ENCODE peak calls at places on chromosomes 11 and 22, in eight cellular contexts. S is nephron progenitor cell, X is left ventricle myocardium inferior, D is neural progenitor cell, Z is upper lobe of right lung, N is transverse colon, Q is A673, Y is choroid plexus epithelial cell. A is an unnamed sample.

GRCh38 chr11:87179621-87180020 is 141.9 kb downstream of the TMEM135 start:
- DNase-seq in S (no peak), X (no peak), D (no peak), Z (no peak), N (no peak), Q (no peak), Y (no peak), A (no peak)

GRCh38 chr11:61688368-61689163 is 8.4 kb downstream of the DAGLA start:
- DNase-seq in S (no peak), X (peak; percentile 80), D (no peak), Z (peak; percentile 81), N (peak; percentile 83), Q (no peak), Y (no peak), A (no peak)

GRCh38 chr11:125938418-125938817 is 7.4 kb upstream of the VSIG10L2 start:
- DNase-seq in S (no peak), X (no peak), D (no peak), Z (peak; percentile 38), N (no peak), Q (no peak), Y (no peak), A (no peak)

GRCh38 chr11:64436025-64436424 is 77.1 kb downstream of the RPS6KA4 start:
- DNase-seq in S (no peak), X (no peak), D (no peak), Z (no peak), N (no peak), Q (no peak), Y (peak; percentile 13), A (no peak)

GRCh38 chr11:125141686-125142535 is 22.6 kb upstream of the PKNOX2 start:
- DNase-seq in S (peak; percentile 85), X (peak; percentile 28), D (peak; percentile 90), Z (peak; percentile 71), N (peak; percentile 30), Q (peak; percentile 77), Y (peak; percentile 35), A (peak; percentile 66)

GRCh38 chr11:30488304-30488998 is 97.7 kb downstream of the MPPED2 start:
- DNase-seq in S (no peak), X (no peak), D (no peak), Z (no peak), N (peak; percentile 60), Q (peak; percentile 35), Y (peak; percentile 94), A (no peak)

GRCh38 chr11:11583801-11584445 is 37.9 kb downstream of the GALNT18 start:
- DNase-seq in S (no peak), X (no peak), D (no peak), Z (no peak), N (no peak), Q (no peak), Y (peak; percentile 4), A (no peak)

GRCh38 chr11:110289472-110289871 is 6.9 kb downstream of the RDX start:
- DNase-seq in S (no peak), X (no peak), D (no peak), Z (no peak), N (no peak), Q (peak; percentile 21), Y (peak; percentile 37), A (no peak)

GRCh38 chr22:28012811-28013460 is 93.9 kb upstream of the PITPNB start:
- DNase-seq in S (no peak), X (peak; percentile 0), D (no peak), Z (no peak), N (no peak), Q (no peak), Y (no peak), A (no peak)

GRCh38 chr11:74671520-74672196 is 59.6 kb downstream of the CHRDL2 start:
- DNase-seq in S (no peak), X (no peak), D (no peak), Z (no peak), N (no peak), Q (no peak), Y (peak; percentile 41), A (no peak)

GRCh38 chr11:88680806-88681205 is 343.3 kb upstream of the CTSC start:
- DNase-seq in S (no peak), X (no peak), D (no peak), Z (no peak), N (no peak), Q (no peak), Y (peak; percentile 10), A (no peak)

GRCh38 chr22:43228330-43228729 is 41.4 kb upstream of the TTLL12 start:
- DNase-seq in S (peak; percentile 62), X (no peak), D (peak; percentile 57), Z (no peak), N (peak; percentile 24), Q (peak; percentile 65), Y (peak; percentile 61), A (peak; percentile 64)

GRCh38 chr22:28927526-28928089 is 44.2 kb downstream of the ZNRF3 start:
- DNase-seq in S (no peak), X (no peak), D (no peak), Z (no peak), N (no peak), Q (no peak), Y (no peak), A (no peak)

GRCh38 chr11:79538775-79539174 is 97.9 kb upstream of the TENM4 start:
- DNase-seq in S (no peak), X (no peak), D (no peak), Z (no peak), N (no peak), Q (no peak), Y (no peak), A (no peak)

GRCh38 chr11:129090056-129090455 is 102.1 kb downstream of the ARHGAP32 start:
- DNase-seq in S (no peak), X (no peak), D (no peak), Z (no peak), N (no peak), Q (no peak), Y (peak; percentile 85), A (no peak)

GRCh38 chr11:4539603-4540219 is 5.3 kb upstream of the OR52M1 start:
- DNase-seq in S (peak; percentile 69), X (peak; percentile 21), D (peak; percentile 63), Z (peak; percentile 70), N (peak; percentile 59), Q (peak; percentile 49), Y (peak; percentile 53), A (peak; percentile 66)

GRCh38 chr11:46733234-46733633 is 14.2 kb downstream of the F2 start:
- DNase-seq in S (no peak), X (no peak), D (no peak), Z (peak; percentile 23), N (no peak), Q (no peak), Y (no peak), A (no peak)

GRCh38 chr22:49883294-49883640 is 29.6 kb downstream of the ZBED4 start:
- DNase-seq in S (no peak), X (no peak), D (no peak), Z (no peak), N (no peak), Q (no peak), Y (peak; percentile 49), A (no peak)

GRCh38 chr22:27718186-27719032 is 83.1 kb downstream of the MN1 start:
- DNase-seq in S (peak; percentile 17), X (peak; percentile 70), D (no peak), Z (peak; percentile 64), N (peak; percentile 57), Q (peak; percentile 79), Y (peak; percentile 92), A (no peak)

GRCh38 chr11:32529994-32530588 is 53.5 kb upstream of the EIF3M start:
- DNase-seq in S (no peak), X (no peak), D (no peak), Z (no peak), N (no peak), Q (no peak), Y (no peak), A (no peak)

DNA sequence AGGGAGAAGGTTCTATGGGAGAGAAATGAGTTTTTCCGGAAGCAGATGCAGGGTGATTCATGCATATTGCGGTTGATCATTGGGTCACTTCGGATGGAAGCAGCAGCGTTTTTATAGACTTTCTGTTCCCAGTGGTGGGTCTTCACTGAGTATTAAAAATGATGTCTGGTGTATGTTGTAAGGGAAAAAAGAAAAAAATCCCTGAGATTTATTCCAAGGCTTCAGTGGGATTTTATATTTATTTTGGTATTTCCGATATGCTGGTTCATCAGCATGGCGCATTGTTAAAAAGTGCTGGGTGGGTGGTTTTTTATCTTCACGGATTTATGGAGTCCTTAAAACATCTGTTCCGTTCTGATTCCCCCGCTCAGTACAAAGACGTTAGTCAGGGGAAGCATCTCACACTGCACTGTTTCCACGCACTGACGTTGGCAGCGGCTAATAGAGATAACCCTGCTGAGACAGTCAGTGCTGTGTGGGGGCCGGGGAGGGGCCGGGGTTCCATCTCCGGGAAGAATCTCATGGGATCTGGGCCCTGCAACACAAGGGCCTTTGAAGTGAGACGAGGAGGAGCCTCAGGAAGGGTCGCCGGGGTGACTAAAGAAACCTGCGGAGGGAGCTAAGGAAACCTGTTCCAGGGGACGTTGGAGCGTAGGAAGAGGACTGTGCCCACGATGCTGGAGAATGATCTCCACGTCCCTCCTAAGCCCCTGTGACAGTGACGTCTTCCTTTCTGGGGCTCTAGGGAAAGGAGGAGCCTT is 390.0 kb downstream of the NTM start:
- DNase-seq in S (peak; percentile 30), X (no peak), D (peak; percentile 75), Z (no peak), N (no peak), Q (peak; percentile 94), Y (peak; percentile 89), A (no peak)
- TF ChIP-seq CTCF in S (no peak), X (no peak), D (peak; percentile 50), Z (no peak), N (no peak), Q (peak; percentile 46), Y (peak; percentile 30), A (no peak)

GRCh38 chr11:85182437-85183109 is 444.6 kb downstream of the DLG2 start:
- DNase-seq in S (peak; percentile 25), X (no peak), D (peak; percentile 65), Z (no peak), N (no peak), Q (peak; percentile 67), Y (peak; percentile 65), A (no peak)
- TF ChIP-seq CTCF in S (peak; percentile 66), X (peak; percentile 42), D (peak; percentile 64), Z (no peak), N (peak; percentile 35), Q (peak; percentile 63), Y (peak; percentile 63), A (no peak)

GRCh38 chr11:8265681-8266241 is 2.1 kb upstream of the LMO1 start:
- DNase-seq in S (no peak), X (no peak), D (peak; percentile 78), Z (peak; percentile 41), N (no peak), Q (no peak), Y (no peak), A (no peak)
- TF ChIP-seq CTCF in S (peak; percentile 42), X (peak; percentile 32), D (peak; percentile 56), Z (no peak), N (no peak), Q (no peak), Y (peak; percentile 35), A (no peak)

DNA sequence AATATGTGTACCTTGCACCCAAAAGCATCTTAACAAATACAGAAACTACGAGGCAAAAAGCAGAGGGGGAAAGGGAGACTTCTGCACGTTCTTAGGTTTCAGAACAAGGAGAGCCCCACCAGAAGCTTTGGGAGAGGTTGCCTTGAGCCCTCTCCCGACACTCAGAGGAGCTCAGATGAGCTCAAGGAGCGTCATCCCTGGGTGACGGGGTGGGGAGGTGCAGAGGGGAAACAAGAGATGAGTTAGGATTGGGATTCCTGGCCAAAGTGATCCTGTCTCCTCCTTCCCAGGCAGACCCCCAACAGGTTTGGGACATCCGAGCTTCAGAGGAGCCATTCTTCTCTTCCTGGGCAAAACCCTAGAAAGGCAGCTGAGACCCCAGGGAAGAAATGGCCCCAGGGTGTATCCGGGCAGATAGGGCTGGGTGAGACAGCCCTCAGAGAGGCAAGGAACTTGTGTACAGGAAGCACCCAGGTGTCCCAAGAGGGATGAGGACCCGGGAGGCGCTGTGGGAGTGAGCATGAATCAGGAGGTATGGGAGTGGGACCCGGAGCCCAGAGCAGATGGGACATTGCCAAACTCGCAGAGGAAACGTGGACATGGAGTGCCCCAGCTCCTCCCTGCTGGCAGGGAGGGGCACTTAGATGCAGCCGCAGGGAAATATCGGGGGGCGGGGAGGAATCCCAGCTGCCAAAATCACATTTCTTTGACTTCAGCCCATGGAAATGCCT is 12.5 kb downstream of the C1QTNF6 start:
- DNase-seq in S (no peak), X (no peak), D (no peak), Z (peak; percentile 56), N (no peak), Q (no peak), Y (no peak), A (no peak)
- TF ChIP-seq CTCF in S (no peak), X (no peak), D (no peak), Z (no peak), N (no peak), Q (no peak), Y (no peak), A (no peak)

A was measured in activated CD8-positive, alpha-beta T cell treated with anti-CD3 and anti-CD28 coated beads for 36 hours.